ENCODE peak calls at places on chromosomes 13 and 19, in five cellular contexts. One of them, this sample, is unnamed.

GRCh38 chr13:40362502-40362901 is 303.9 kb downstream of the FOXO1 start:
- DNase-seq in HCT116: no peak
- DNase-seq in K562: no peak
- DNase-seq in suprapubic skin: no peak
- DNase-seq in heart left ventricle: no peak
- DNase-seq in this sample: no peak

GRCh38 chr13:40164137-40164536 is 502.3 kb downstream of the FOXO1 start:
- DNase-seq in HCT116: no peak
- DNase-seq in K562: no peak
- DNase-seq in suprapubic skin: no peak
- DNase-seq in heart left ventricle: no peak
- DNase-seq in this sample: no peak

GRCh38 chr19:37251308-37252229 is 33.6 kb downstream of the ZNF383 start:
- DNase-seq in suprapubic skin: no peak
- DNase-seq in heart left ventricle: peak; percentile 89
- DNase-seq in HCT116: no peak
- DNase-seq in K562: no peak
- DNase-seq in this sample: peak; percentile 90

GRCh38 chr19:4581381-4582111 is 22.1 kb upstream of the SEMA6B start:
- DNase-seq in K562: peak; percentile 76
- DNase-seq in heart left ventricle: peak; percentile 31
- DNase-seq in suprapubic skin: no peak
- DNase-seq in HCT116: no peak
- DNase-seq in this sample: no peak

GRCh38 chr13:39350461-39350881 is 252.5 kb downstream of the LHFPL6 start:
- DNase-seq in K562: no peak
- DNase-seq in HCT116: no peak
- DNase-seq in heart left ventricle: peak; percentile 58
- DNase-seq in suprapubic skin: no peak
- DNase-seq in this sample: no peak

GRCh38 chr13:97976551-97977375 is 23.3 kb downstream of the IPO5 start:
- DNase-seq in heart left ventricle: no peak
- DNase-seq in HCT116: no peak
- DNase-seq in K562: peak; percentile 18
- DNase-seq in suprapubic skin: peak; percentile 68
- DNase-seq in this sample: no peak

GRCh38 chr19:51688665-51689571 is 4.2 kb upstream of the SPACA6 start:
- DNase-seq in heart left ventricle: peak; percentile 94
- DNase-seq in suprapubic skin: peak; percentile 93
- DNase-seq in K562: peak; percentile 87
- DNase-seq in HCT116: peak; percentile 73
- DNase-seq in this sample: peak; percentile 91

GRCh38 chr13:105847532-105848295 is 687.7 kb downstream of the EFNB2 start:
- DNase-seq in HCT116: no peak
- DNase-seq in K562: no peak
- DNase-seq in heart left ventricle: no peak
- DNase-seq in suprapubic skin: no peak
- DNase-seq in this sample: no peak

GRCh38 chr19:53671621-53672111 is 39.9 kb downstream of the DPRX start:
- DNase-seq in suprapubic skin: no peak
- DNase-seq in heart left ventricle: no peak
- DNase-seq in K562: no peak
- DNase-seq in HCT116: no peak
- DNase-seq in this sample: no peak

DNA sequence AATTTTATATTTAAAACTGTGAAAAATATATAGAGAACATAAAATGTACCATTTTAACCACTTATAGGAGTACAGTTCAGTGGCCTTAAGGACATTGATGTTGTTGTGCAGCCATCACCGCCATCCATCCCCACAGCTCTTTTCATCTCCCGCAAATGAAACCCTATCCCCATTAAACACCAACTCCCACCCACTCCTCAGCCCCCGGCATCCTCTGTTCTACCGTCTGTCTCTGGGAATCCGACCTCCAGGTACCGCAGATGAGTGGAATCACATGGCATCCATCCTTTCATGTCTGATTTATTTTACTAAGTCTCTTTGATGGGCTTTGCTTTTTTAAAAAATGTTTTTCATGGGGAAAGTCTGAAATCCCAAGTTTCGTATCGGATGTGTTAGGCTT is 23.8 kb upstream of the SMIM17 start:
- DNase-seq in suprapubic skin: no peak
- DNase-seq in HCT116: no peak
- DNase-seq in K562: no peak
- DNase-seq in heart left ventricle: no peak
- DNase-seq in this sample: no peak
- H3K9me3 ChIP-seq in suprapubic skin: peaks cover 32% of the 10 kb centered on the region
- H3K9me3 ChIP-seq in HCT116: peaks cover 24% of the 10 kb centered on the region
- H3K9me3 ChIP-seq in K562: peaks cover 2% of the 10 kb centered on the region
- H3K9me3 ChIP-seq in heart left ventricle: no peaks in the 10 kb centered on the region
- H3K9me3 ChIP-seq in this sample: peaks cover 87% of the 10 kb centered on the region

DNA sequence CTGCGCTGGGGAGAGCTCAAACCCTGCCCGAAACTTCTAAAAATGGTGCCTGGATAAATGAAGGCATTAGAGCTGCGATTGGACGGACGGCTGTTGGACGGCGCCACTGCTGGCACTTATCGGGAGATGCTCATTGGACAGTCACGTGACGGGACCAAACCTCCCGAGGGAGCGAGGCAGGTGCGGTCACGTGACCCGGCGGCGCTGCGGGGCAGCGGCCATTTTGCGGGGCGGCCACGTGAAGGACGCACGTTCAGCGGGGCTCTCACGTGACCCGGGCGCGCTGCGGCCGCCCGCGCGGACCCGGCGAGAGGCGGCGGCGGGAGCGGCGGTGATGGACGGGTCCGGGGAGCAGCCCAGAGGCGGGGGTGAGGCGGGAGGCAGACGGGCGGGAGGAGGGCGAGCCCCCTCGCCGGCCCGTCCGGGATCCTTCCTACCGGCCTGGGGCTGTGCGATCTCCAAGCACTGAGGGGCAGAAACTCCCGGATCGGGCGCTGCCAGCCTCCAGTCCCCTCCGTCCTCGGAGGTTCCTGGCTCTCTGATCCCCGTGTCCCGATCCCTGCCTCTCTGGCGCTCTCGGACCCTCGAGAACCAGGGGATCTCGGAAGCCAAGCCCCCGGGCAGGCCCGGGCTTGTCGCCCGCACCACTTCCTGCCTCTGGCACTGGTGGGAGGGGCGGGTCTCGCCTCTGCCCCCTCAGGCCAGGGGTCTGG is at the start of gene BAX:
- DNase-seq in K562: peak; percentile 100
- DNase-seq in heart left ventricle: peak; percentile 97
- DNase-seq in suprapubic skin: peak; percentile 96
- DNase-seq in HCT116: peak; percentile 95
- DNase-seq in this sample: peak; percentile 97
- TF ChIP-seq POLR2A in K562: peak; percentile 68
- TF ChIP-seq POLR2A in heart left ventricle: no peak
- TF ChIP-seq POLR2A in suprapubic skin: no peak
- TF ChIP-seq POLR2A in HCT116: peak; percentile 72
- TF ChIP-seq POLR2A in this sample: peak; percentile 81

GRCh38 chr19:15850385-15850784 is 34.9 kb upstream of the OR10H1 start:
- DNase-seq in suprapubic skin: no peak
- DNase-seq in K562: no peak
- DNase-seq in HCT116: no peak
- DNase-seq in heart left ventricle: no peak
- DNase-seq in this sample: no peak
- H3K9me3 ChIP-seq in suprapubic skin: no peaks in the 10 kb centered on the region
- H3K9me3 ChIP-seq in K562: no peaks in the 10 kb centered on the region
- H3K9me3 ChIP-seq in HCT116: no peaks in the 10 kb centered on the region
- H3K9me3 ChIP-seq in heart left ventricle: no peaks in the 10 kb centered on the region
- H3K9me3 ChIP-seq in this sample: no peaks in the 10 kb centered on the region

GRCh38 chr19:18650468-18651001 is 13.7 kb downstream of the KLHL26 start:
- DNase-seq in suprapubic skin: peak; percentile 93
- DNase-seq in K562: peak; percentile 27
- DNase-seq in heart left ventricle: peak; percentile 82
- DNase-seq in HCT116: no peak
- DNase-seq in this sample: peak; percentile 85
- TF ChIP-seq POLR2A in suprapubic skin: no peak
- TF ChIP-seq POLR2A in K562: no peak
- TF ChIP-seq POLR2A in heart left ventricle: no peak
- TF ChIP-seq POLR2A in HCT116: no peak
- TF ChIP-seq POLR2A in this sample: no peak

GRCh38 chr19:58009301-58009665 is 6.7 kb upstream of the ZNF606 start:
- DNase-seq in suprapubic skin: no peak
- DNase-seq in heart left ventricle: no peak
- DNase-seq in HCT116: no peak
- DNase-seq in K562: no peak
- DNase-seq in this sample: no peak
- H3K9me3 ChIP-seq in suprapubic skin: peaks cover 2% of the 10 kb centered on the region
- H3K9me3 ChIP-seq in heart left ventricle: no peaks in the 10 kb centered on the region
- H3K9me3 ChIP-seq in HCT116: peaks cover 11% of the 10 kb centered on the region
- H3K9me3 ChIP-seq in K562: no peaks in the 10 kb centered on the region
- H3K9me3 ChIP-seq in this sample: peaks cover 36% of the 10 kb centered on the region

This sample was measured in upper lobe of left lung.